ENCODE peak calls at places on chromosomes 13 and 19, in five cellular contexts. T is adrenal gland, H is prostate gland, C is ovary, I is pancreas. V is an unnamed sample.

GRCh38 chr13:102091231-102091630 is 310.6 kb downstream of the FGF14 start:
- DNase-seq in T (no peak), H (no peak), C (no peak), I (no peak), V (no peak)

GRCh38 chr19:41350735-41351338 is 2.9 kb downstream of the TGFB1 start:
- DNase-seq in T (no peak), H (no peak), C (no peak), I (no peak), V (no peak)

GRCh38 chr19:11203194-11204075 is 6.1 kb upstream of the KANK2 start:
- DNase-seq in T (peak), H (peak), C (peak), I (peak), V (peak)

GRCh38 chr19:39187552-39187943 is 9.2 kb upstream of the NCCRP1 start:
- DNase-seq in T (no peak), H (no peak), C (no peak), I (no peak), V (no peak)

GRCh38 chr19:36528921-36529518 is 949 bp upstream of the ZNF260 start:
- DNase-seq in T (peak), H (no peak), C (no peak), I (no peak), V (no peak)

GRCh38 chr19:1026189-1027019 is at the start of gene CNN2:
- DNase-seq in T (peak), H (peak), C (peak), I (peak), V (peak)

GRCh38 chr13:111202745-111203144 is 87.6 kb downstream of the ARHGEF7 start:
- DNase-seq in T (no peak), H (no peak), C (no peak), I (no peak), V (no peak)

GRCh38 chr13:45220403-45220802 is 19.6 kb upstream of the KCTD4 start:
- DNase-seq in T (no peak), H (no peak), C (no peak), I (no peak), V (no peak)

GRCh38 chr19:18399008-18399407 is 1.6 kb upstream of the LRRC25 start:
- DNase-seq in T (no peak), H (peak), C (peak), I (peak), V (no peak)

GRCh38 chr19:45045671-45046353 is 7.0 kb downstream of the CLASRP start:
- DNase-seq in T (no peak), H (no peak), C (no peak), I (no peak), V (no peak)
- H3K4me3 ChIP-seq in T (no peak), H (no peak), C (no peak), I (no peak), V (no peak)

GRCh38 chr13:58587183-58587582 is 955.6 kb downstream of the PCDH17 start:
- DNase-seq in T (no peak), H (no peak), C (no peak), I (no peak), V (no peak)
- H3K27ac ChIP-seq in T (no peak), H (no peak), C (no peak), I (no peak), V (no peak)

GRCh38 chr19:14147797-14148605 is 11.6 kb upstream of the ASF1B start:
- DNase-seq in T (peak), H (peak), C (peak), I (peak), V (peak)
- TF ChIP-seq CTCF in T (peak), H (peak), C (peak), I (peak), V (peak)

GRCh38 chr13:114065926-114066774 is 66.3 kb downstream of the RASA3 start:
- DNase-seq in T (no peak), H (no peak), C (no peak), I (no peak), V (no peak)

GRCh38 chr13:114065141-114065925 is 67.1 kb downstream of the RASA3 start:
- DNase-seq in T (peak), H (peak), C (peak), I (peak), V (peak)

GRCh38 chr13:114067886-114068722 is 64.3 kb downstream of the RASA3 start:
- DNase-seq in T (no peak), H (no peak), C (no peak), I (no peak), V (peak)

GRCh38 chr13:114067381-114067885 is 65.0 kb downstream of the RASA3 start:
- DNase-seq in T (no peak), H (no peak), C (no peak), I (no peak), V (peak)

DNA sequence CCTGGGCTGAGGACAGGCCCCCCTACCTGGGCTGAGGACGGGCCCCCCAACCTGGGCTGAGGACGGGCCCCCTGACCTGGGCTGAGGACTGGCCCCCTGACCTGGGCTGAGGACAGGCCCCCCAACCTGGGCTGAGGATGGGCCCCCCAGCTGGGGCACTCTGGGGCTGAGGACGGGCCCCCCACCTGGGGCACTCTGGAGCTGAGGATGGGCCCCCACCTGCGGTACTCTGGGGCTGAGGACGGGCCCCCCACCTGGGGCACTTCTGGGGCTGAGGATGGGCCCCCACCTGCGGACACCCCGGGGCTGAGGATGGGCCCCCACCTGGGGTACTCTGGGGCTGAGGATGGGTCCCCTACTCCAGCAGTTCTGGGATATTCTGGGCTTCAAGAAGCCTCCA is 65.5 kb downstream of the RASA3 start:
- DNase-seq in T (no peak), H (no peak), C (no peak), I (no peak), V (peak)
- H3K4me3 ChIP-seq in T (no peak), H (no peak), C (no peak), I (no peak), V (no peak)

DNA sequence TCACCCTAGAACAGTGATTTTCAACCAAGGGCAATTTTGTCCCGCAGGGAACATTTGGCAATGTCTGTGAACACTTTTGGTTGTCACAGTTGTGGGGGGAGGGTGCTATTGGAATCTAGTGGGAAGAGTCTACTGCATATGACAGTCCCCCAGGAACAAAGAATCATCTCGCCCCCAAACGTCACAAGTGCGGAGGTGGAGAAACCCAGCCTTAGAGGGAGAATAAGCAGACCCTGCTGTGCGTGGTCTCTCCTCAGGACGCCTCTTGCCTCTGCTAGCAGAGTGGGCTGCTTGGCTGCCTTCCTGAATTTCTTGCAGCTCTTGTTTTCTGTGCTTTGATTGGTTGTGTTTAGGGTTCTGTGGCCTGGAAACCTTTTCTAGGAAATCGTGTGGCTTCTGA is 42.4 kb downstream of the NFIX start:
- DNase-seq in T (no peak), H (no peak), C (no peak), I (no peak), V (no peak)
- H3K27ac ChIP-seq in T (no peak), H (peak), C (no peak), I (no peak), V (peak)